ENCODE peak calls at places on chromosomes 1 and 21, in five cellular contexts. P is AG04449, I is erythroblast, S is ACHN, K is sciatic nerve. B is an unnamed sample.

GRCh38 chr1:87450615-87451209 is 122.0 kb downstream of the LMO4 start:
- DNase-seq in I (peak), K (no peak), P (no peak), S (no peak), B (no peak)

GRCh38 chr1:25617626-25618432 is 1.2 kb downstream of the MAN1C1 start:
- DNase-seq in P (no peak), K (peak), S (no peak), I (no peak), B (peak)

GRCh38 chr1:119676571-119677206 is 28.6 kb upstream of the ZNF697 start:
- DNase-seq in K (peak), I (no peak), S (no peak), P (no peak), B (no peak)

GRCh38 chr1:41576206-41576605 is 91.7 kb upstream of the EDN2 start:
- DNase-seq in S (no peak), P (no peak), K (no peak), I (no peak), B (no peak)

GRCh38 chr1:223129229-223129851 is 13.7 kb downstream of the TLR5 start:
- DNase-seq in K (peak), P (no peak), S (peak), I (peak), B (peak)

GRCh38 chr1:18927082-18927653 is 24.8 kb upstream of the ALDH4A1 start:
- DNase-seq in I (no peak), P (no peak), S (no peak), K (no peak), B (no peak)

GRCh38 chr1:105793541-105794146 is 1262.8 kb upstream of the PRMT6 start:
- DNase-seq in K (no peak), P (no peak), I (peak), S (peak), B (no peak)

GRCh38 chr1:2205191-2205952 is 10.8 kb upstream of the FAAP20 start:
- DNase-seq in I (peak), P (no peak), K (peak), S (peak), B (peak)

GRCh38 chr21:38525454-38525853 is 27.2 kb upstream of the ERG start:
- DNase-seq in I (no peak), P (no peak), K (no peak), S (no peak), B (no peak)

GRCh38 chr1:147611587-147611986 is 58.7 kb downstream of the ACP6 start:
- DNase-seq in P (no peak), K (no peak), S (no peak), I (no peak), B (no peak)

GRCh38 chr1:151475175-151475574 is 15.9 kb upstream of the POGZ start:
- DNase-seq in S (no peak), P (no peak), I (no peak), K (no peak), B (no peak)

GRCh38 chr1:224615861-224616760 is at the start of gene CNIH3:
- DNase-seq in S (peak), K (no peak), P (no peak), I (no peak), B (no peak)

GRCh38 chr1:64327119-64327518 is 123.7 kb downstream of the UBE2U start:
- DNase-seq in S (no peak), P (no peak), I (no peak), K (no peak), B (no peak)

GRCh38 chr1:119827010-119827409 is 15.8 kb upstream of the REG4 start:
- DNase-seq in K (no peak), S (peak), I (peak), P (no peak), B (no peak)

GRCh38 chr1:160774886-160775719 is 20.9 kb upstream of the LY9 start:
- DNase-seq in P (no peak), I (no peak), K (no peak), S (no peak), B (no peak)

GRCh38 chr1:200038645-200038986 is 11.1 kb downstream of the NR5A2 start:
- DNase-seq in P (no peak), I (no peak), K (no peak), S (no peak), B (no peak)

GRCh38 chr1:186078245-186078644 is 296.8 kb downstream of the TPR start:
- DNase-seq in K (no peak), I (no peak), S (no peak), P (no peak), B (no peak)

GRCh38 chr1:81690881-81691453 is 109.8 kb upstream of the ADGRL2 start:
- DNase-seq in K (no peak), S (no peak), I (no peak), P (no peak), B (no peak)

GRCh38 chr1:159881930-159882839 is 17.8 kb downstream of the CFAP45 start:
- DNase-seq in P (peak), K (peak), S (peak), I (peak), B (no peak)

GRCh38 chr1:52691856-52692255 is 6.3 kb downstream of the COA7 start:
- DNase-seq in I (no peak), S (no peak), K (no peak), P (no peak), B (no peak)

GRCh38 chr21:31142600-31142999 is 104.3 kb upstream of the KRTAP19-8 start:
- DNase-seq in S (peak), K (no peak), P (no peak), I (no peak), B (no peak)

GRCh38 chr1:32753532-32754281 is 51.1 kb upstream of the SYNC start:
- DNase-seq in P (no peak), I (peak), K (peak), S (peak), B (peak)

GRCh38 chr1:226239421-226239820 is 16.0 kb downstream of the MIXL1 start:
- DNase-seq in I (no peak), K (no peak), S (no peak), P (no peak), B (no peak)